ENCODE peak calls at places on chromosomes 12 and 14, in eight cellular contexts. F is CD8-positive, alpha-beta memory T cell; C is uterus; U is IMR-90; K is upper lobe of right lung; O is tibial artery; W is HL-60; H is adrenal gland. X is an unnamed sample.
A peak's percentile ranks its signal among the peaks of the same experiment; 100 is the strongest.

GRCh38 chr12:10753066-10753465 is 29.9 kb upstream of the YBX3 start:
- DNase-seq in H (no peak), O (no peak), F (no peak), U (peak; percentile 68), W (no peak), K (no peak), C (no peak), X (peak; percentile 53)

GRCh38 chr12:109464642-109465351 is 12.3 kb downstream of the KCTD10 start:
- DNase-seq in F (no peak), H (no peak), U (no peak), C (no peak), O (no peak), K (no peak), W (no peak), X (no peak)

GRCh38 chr14:61435563-61436337 is 114.4 kb downstream of the PRKCH start:
- DNase-seq in U (no peak), C (no peak), K (no peak), H (no peak), W (no peak), F (no peak), O (peak; percentile 63), X (peak; percentile 11)

GRCh38 chr12:6753772-6754356 is 923 bp upstream of the MLF2 start:
- DNase-seq in C (no peak), K (no peak), O (no peak), F (no peak), H (peak; percentile 35), U (no peak), W (no peak), X (no peak)

GRCh38 chr12:33129500-33129899 is 232.9 kb upstream of the PKP2 start:
- DNase-seq in W (no peak), O (no peak), H (no peak), K (no peak), C (no peak), U (no peak), F (no peak), X (no peak)

GRCh38 chr12:132513070-132513398 is 23.1 kb downstream of the FBRSL1 start:
- DNase-seq in K (no peak), F (no peak), O (no peak), C (no peak), W (no peak), U (peak; percentile 75), H (no peak), X (no peak)

GRCh38 chr12:64790166-64790565 is 31.0 kb upstream of the GNS start:
- DNase-seq in C (no peak), U (no peak), F (no peak), H (no peak), W (no peak), K (no peak), O (no peak), X (no peak)

GRCh38 chr12:100611031-100611430 is 37.5 kb downstream of the GAS2L3 start:
- DNase-seq in F (no peak), K (no peak), U (peak; percentile 32), W (no peak), O (no peak), C (no peak), H (no peak), X (no peak)

GRCh38 chr14:50397461-50398196 is 948 bp upstream of the CDKL1 start:
- DNase-seq in C (peak; percentile 28), F (no peak), U (no peak), W (peak; percentile 45), H (peak; percentile 40), O (peak; percentile 37), K (no peak), X (peak; percentile 72)

GRCh38 chr12:16531623-16532022 is 74.3 kb downstream of the LMO3 start:
- DNase-seq in C (no peak), F (no peak), H (no peak), W (no peak), O (no peak), U (no peak), K (no peak), X (no peak)

GRCh38 chr12:56632701-56633464 is 2.8 kb upstream of the BAZ2A start:
- DNase-seq in C (no peak), O (no peak), W (no peak), K (no peak), U (no peak), H (no peak), F (no peak), X (no peak)

GRCh38 chr12:6069452-6070093 is 54.9 kb downstream of the VWF start:
- DNase-seq in C (peak; percentile 48), K (no peak), O (peak; percentile 64), F (no peak), U (peak; percentile 96), W (no peak), H (no peak), X (peak; percentile 81)

GRCh38 chr14:68140801-68141200 is 321.2 kb downstream of the RAD51B start:
- DNase-seq in O (no peak), F (no peak), C (no peak), W (no peak), K (no peak), H (no peak), U (no peak), X (no peak)

GRCh38 chr14:65798216-65798615 is 385.7 kb downstream of the FUT8 start:
- DNase-seq in K (no peak), C (no peak), W (no peak), F (no peak), O (no peak), H (no peak), U (no peak), X (no peak)

GRCh38 chr12:107822356-107822755 is 47.9 kb downstream of the ASCL4 start:
- DNase-seq in C (no peak), F (no peak), K (no peak), O (peak; percentile 34), W (no peak), U (no peak), H (no peak), X (no peak)

GRCh38 chr14:22513066-22513812 is 75.8 kb downstream of the DAD1 start:
- DNase-seq in C (no peak), K (no peak), U (no peak), O (no peak), H (no peak), F (no peak), W (no peak), X (no peak)

GRCh38 chr12:6775185-6775770 is 3.0 kb downstream of the LAG3 start:
- DNase-seq in O (no peak), W (no peak), U (no peak), H (no peak), K (no peak), C (no peak), F (no peak), X (no peak)

GRCh38 chr14:61537567-61538463 is 157.5 kb upstream of the HIF1A start:
- DNase-seq in H (no peak), W (no peak), U (peak; percentile 90), O (no peak), C (no peak), F (no peak), K (no peak), X (peak; percentile 52)

GRCh38 chr14:25953532-25954144 is 644.2 kb downstream of the NOVA1 start:
- DNase-seq in W (no peak), F (no peak), C (peak; percentile 32), H (peak; percentile 41), O (peak; percentile 36), K (no peak), U (no peak), X (peak; percentile 74)

DNA sequence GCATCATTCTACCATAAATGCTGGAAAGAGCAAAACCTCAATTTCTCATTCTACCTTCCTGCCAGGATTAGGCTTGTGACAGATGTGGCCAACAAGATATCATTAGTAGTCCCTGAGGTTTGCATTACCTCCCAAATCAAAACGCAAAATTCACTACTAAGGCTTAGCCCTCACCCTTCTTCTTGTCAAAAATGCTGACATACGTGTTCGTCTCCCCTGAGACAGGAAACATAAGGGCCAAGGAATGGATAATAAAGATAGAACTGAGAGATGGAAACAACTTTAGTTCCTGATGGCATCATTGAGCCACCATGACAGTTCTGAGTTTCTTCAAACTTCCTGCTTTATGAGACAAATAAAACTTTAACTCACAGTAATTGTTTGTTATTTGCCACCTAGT is 642.1 kb downstream of the NOVA1 start:
- DNase-seq in H (no peak), O (no peak), F (no peak), W (no peak), K (no peak), U (no peak), C (no peak), X (no peak)
- H3K27me3 ChIP-seq in H (no peaks in the 10 kb centered on the region), O (no peaks in the 10 kb centered on the region), F (no peaks in the 10 kb centered on the region), W (no peaks in the 10 kb centered on the region), K (no peaks in the 10 kb centered on the region), U (no peaks in the 10 kb centered on the region), C (no peaks in the 10 kb centered on the region), X (no peaks in the 10 kb centered on the region)

GRCh38 chr14:38387821-38388220 is 131.9 kb upstream of the CLEC14A start:
- DNase-seq in O (no peak), W (no peak), F (no peak), C (no peak), H (no peak), U (no peak), K (no peak), X (no peak)
- H3K27me3 ChIP-seq in O (no peaks in the 10 kb centered on the region), W (no peaks in the 10 kb centered on the region), F (no peaks in the 10 kb centered on the region), C (no peaks in the 10 kb centered on the region), H (no peaks in the 10 kb centered on the region), U (no peaks in the 10 kb centered on the region), K (no peaks in the 10 kb centered on the region), X (no peaks in the 10 kb centered on the region)

DNA sequence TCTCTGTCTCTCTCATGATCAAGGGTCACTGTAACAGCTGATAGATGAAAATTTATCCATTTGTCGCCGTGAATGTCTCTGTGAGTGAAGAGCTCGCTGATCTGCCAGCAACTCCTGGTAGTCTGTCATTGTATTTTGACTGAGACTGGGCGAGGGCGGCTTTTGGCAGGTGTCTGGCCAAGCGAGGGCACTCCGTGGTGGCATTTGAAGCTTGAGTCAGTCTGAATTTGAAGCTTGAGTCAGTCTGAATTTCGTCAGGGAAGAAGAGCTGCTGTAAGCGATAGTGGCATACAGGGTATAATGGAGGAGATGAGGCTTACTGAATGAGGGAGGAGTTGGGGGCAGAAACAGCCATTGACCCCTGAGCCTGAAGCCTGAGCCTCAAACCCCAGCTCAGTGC is 56.8 kb upstream of the FAM181A start:
- DNase-seq in O (no peak), U (no peak), K (no peak), C (no peak), F (no peak), W (no peak), H (no peak), X (no peak)
- H3K27me3 ChIP-seq in O (peaks cover 3% of the 10 kb centered on the region), U (no peaks in the 10 kb centered on the region), K (no peaks in the 10 kb centered on the region), C (no peaks in the 10 kb centered on the region), F (no peaks in the 10 kb centered on the region), W (no peaks in the 10 kb centered on the region), H (no peaks in the 10 kb centered on the region), X (no peaks in the 10 kb centered on the region)

DNA sequence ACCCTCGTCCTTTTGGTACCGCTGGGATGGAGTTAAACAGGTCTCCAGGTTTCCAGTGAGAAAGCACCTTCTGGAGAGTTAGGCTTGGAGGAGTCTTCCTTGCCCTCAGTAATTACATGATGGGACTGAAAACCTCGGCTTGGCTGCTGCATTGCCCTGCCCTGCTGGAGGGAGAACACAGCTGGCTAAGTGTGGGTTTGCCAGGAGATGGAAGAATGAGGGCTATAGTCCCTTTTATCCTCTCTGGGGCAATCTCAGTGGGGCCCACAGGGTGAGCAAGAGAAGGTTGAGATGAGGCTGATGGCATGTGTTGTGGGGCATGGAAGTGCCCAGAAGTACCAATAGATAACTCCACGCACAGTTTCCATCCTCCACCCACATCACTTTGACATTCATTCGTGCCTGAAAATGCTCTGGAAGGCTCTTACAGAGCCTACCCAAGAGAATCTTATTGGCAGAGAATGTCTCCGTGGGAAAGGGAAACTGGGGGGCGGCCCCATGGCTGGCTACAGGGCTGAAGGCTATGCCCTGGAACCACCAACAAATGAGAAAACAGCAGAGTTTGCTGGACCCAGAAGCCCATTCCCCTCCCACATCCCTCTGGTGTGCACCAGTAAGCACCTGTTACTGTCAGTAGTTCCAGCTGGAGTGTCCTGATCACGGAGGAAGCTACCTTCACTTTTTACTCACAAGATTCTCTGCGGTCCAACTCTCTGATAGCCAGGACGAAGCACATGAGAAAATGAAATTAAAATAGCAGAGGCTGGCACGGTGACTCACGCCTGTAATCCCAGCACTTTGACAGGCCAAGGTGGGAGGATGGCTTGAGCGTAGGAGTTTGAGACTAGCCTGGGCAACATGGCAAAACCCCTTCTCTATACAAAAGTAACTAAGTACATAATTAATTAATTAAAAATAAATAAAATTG is 22.9 kb upstream of the MEG3 start:
- DNase-seq in C (no peak), W (no peak), O (no peak), F (no peak), U (no peak), K (no peak), H (no peak), X (peak; percentile 46)
- H3K27me3 ChIP-seq in C (no peaks in the 10 kb centered on the region), W (no peaks in the 10 kb centered on the region), O (peaks cover 5% of the 10 kb centered on the region), F (no peaks in the 10 kb centered on the region), U (peaks cover 45% of the 10 kb centered on the region), K (no peaks in the 10 kb centered on the region), H (no peaks in the 10 kb centered on the region), X (no peaks in the 10 kb centered on the region)